ENCODE peak calls at places on chromosomes 5 and 9, in four cellular contexts. N, X, E and T are unnamed samples.

GRCh38 chr5:45696206-45696836 is at the start of gene HCN1:
- DNase-seq in X (peak), N (no peak), E (peak), T (no peak)

GRCh38 chr5:123206618-123207320 is 117.7 kb downstream of the PRDM6 start:
- DNase-seq in X (peak), E (peak), N (no peak), T (no peak)

GRCh38 chr5:74625742-74626241 is 14.7 kb downstream of the ENC1 start:
- DNase-seq in N (no peak), X (no peak), E (peak), T (no peak)

GRCh38 chr5:172943283-172943841 is 15.9 kb upstream of the RPL26L1 start:
- DNase-seq in E (peak), N (no peak), X (peak), T (no peak)

GRCh38 chr9:33161011-33161588 is 6.0 kb downstream of the B4GALT1 start:
- DNase-seq in E (peak), N (peak), X (peak), T (peak)

GRCh38 chr5:111999286-111999685 is 242.3 kb upstream of the NREP start:
- DNase-seq in X (no peak), E (peak), N (no peak), T (no peak)

GRCh38 chr5:23136958-23137357 is 283.8 kb upstream of the CDH12 start:
- DNase-seq in E (no peak), N (no peak), X (no peak), T (no peak)

GRCh38 chr9:114082017-114082735 is 4.1 kb upstream of the AMBP start:
- DNase-seq in X (peak), E (peak), N (peak), T (peak)

GRCh38 chr9:117153021-117153420 is 261.8 kb downstream of the ASTN2 start:
- DNase-seq in N (no peak), X (no peak), E (peak), T (no peak)

GRCh38 chr5:115542076-115542475 is 2.5 kb downstream of the FEM1C start:
- DNase-seq in X (no peak), N (no peak), E (no peak), T (no peak)

GRCh38 chr9:136361047-136361756 is 2.3 kb downstream of the DNLZ start:
- DNase-seq in E (no peak), X (no peak), N (no peak), T (no peak)

GRCh38 chr5:53874409-53874808 is 314.0 kb downstream of the NDUFS4 start:
- DNase-seq in N (no peak), E (no peak), X (no peak), T (no peak)

GRCh38 chr5:65696892-65697291 is 25.0 kb downstream of the SGTB start:
- DNase-seq in X (no peak), N (no peak), E (no peak), T (no peak)

GRCh38 chr5:619444-619843 is 7.3 kb downstream of the CEP72 start:
- DNase-seq in N (peak), E (no peak), X (peak), T (no peak)

GRCh38 chr9:127463891-127464290 is 12.6 kb downstream of the LRSAM1 start:
- DNase-seq in N (no peak), E (peak), X (no peak), T (no peak)

GRCh38 chr5:171801-172331 is 19.4 kb upstream of the LRRC14B start:
- DNase-seq in X (peak), N (no peak), E (no peak), T (peak)

GRCh38 chr5:124263680-124264491 is 482.6 kb downstream of the ZNF608 start:
- DNase-seq in X (no peak), N (no peak), E (peak), T (no peak)

GRCh38 chr5:107555425-107556090 is 115.2 kb downstream of the EFNA5 start:
- DNase-seq in E (peak), X (no peak), N (no peak), T (no peak)

GRCh38 chr5:96817496-96817895 is 9.8 kb upstream of the ERAP1 start:
- DNase-seq in X (no peak), N (no peak), E (no peak), T (no peak)

GRCh38 chr5:51652980-51653379 is 269.7 kb downstream of the ISL1 start:
- DNase-seq in E (peak), N (no peak), X (no peak), T (no peak)

GRCh38 chr5:59151162-59151889 is 568.5 kb downstream of the RAB3C start:
- DNase-seq in X (no peak), N (no peak), E (no peak), T (no peak)

GRCh38 chr9:2039294-2040180 is 24.4 kb downstream of the SMARCA2 start:
- DNase-seq in N (no peak), E (no peak), X (no peak), T (no peak)

GRCh38 chr9:105608685-105609598 is 51.0 kb downstream of the FKTN start:
- DNase-seq in X (no peak), N (no peak), E (peak), T (no peak)

GRCh38 chr5:6452622-6453504 is 4.2 kb downstream of the UBE2QL1 start:
- DNase-seq in X (no peak), E (no peak), N (no peak), T (no peak)

GRCh38 chr5:143898381-143898780 is 86.4 kb downstream of the HMHB1 start:
- DNase-seq in X (no peak), E (no peak), N (no peak), T (no peak)

GRCh38 chr5:135034186-135034962 is at the start of gene PITX1:
- DNase-seq in N (no peak), X (no peak), E (no peak), T (no peak)

GRCh38 chr9:15349892-15350761 is 43.1 kb upstream of the TTC39B start:
- DNase-seq in X (no peak), E (peak), N (no peak), T (no peak)

GRCh38 chr5:132260051-132260450 is 2.6 kb downstream of the PDLIM4 start:
- DNase-seq in N (no peak), E (peak), X (peak), T (peak)

GRCh38 chr9:84711398-84711777 is 41.9 kb downstream of the NTRK2 start:
- DNase-seq in E (no peak), N (no peak), X (no peak), T (no peak)

GRCh38 chr9:136856541-136857141 is 4.5 kb downstream of the MAMDC4 start:
- DNase-seq in X (no peak), E (no peak), N (no peak), T (peak)

GRCh38 chr5:143016777-143017374 is 246.7 kb downstream of the ARHGAP26 start:
- DNase-seq in E (peak), N (no peak), X (no peak), T (no peak)

GRCh38 chr5:102617187-102617856 is 118.5 kb upstream of the SLCO6A1 start:
- DNase-seq in X (no peak), N (no peak), E (no peak), T (no peak)

GRCh38 chr5:131640043-131640856 is 5.2 kb upstream of the RAPGEF6 start:
- DNase-seq in N (no peak), E (no peak), X (no peak), T (no peak)

GRCh38 chr5:4730279-4730678 is 409.9 kb upstream of the ADAMTS16 start:
- DNase-seq in E (no peak), X (no peak), N (no peak), T (no peak)

GRCh38 chr5:143179126-143179740 is 224.3 kb downstream of the NR3C1 start:
- DNase-seq in X (no peak), N (no peak), E (no peak), T (no peak)

GRCh38 chr5:83474170-83474796 is 2.7 kb downstream of the VCAN start:
- DNase-seq in E (peak), X (peak), N (no peak), T (peak)

GRCh38 chr9:35415769-35416427 is 74.0 kb upstream of the RUSC2 start:
- DNase-seq in E (no peak), X (no peak), N (no peak), T (no peak)
- TF ChIP-seq CTCF in E (no peak), X (no peak), N (no peak), T (no peak)

DNA sequence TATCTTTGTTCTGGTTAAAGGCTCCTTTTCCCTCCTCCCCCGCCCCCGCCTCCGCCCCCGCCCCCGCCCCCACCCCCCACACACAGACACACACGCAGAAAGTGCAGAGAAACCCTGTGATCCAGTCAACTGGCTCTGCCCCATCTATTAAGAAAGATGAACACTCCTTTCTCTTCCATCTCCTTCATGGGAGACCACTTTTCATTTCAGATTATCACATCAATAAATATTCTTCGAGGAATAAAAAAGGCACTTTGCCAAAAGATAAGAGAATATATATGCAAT is 127.0 kb downstream of the TMEM161B start:
- DNase-seq in X (no peak), N (no peak), E (no peak), T (no peak)
- TF ChIP-seq CTCF in X (no peak), N (no peak), E (no peak), T (no peak)

GRCh38 chr5:127563133-127563532 is 45.7 kb downstream of the PRRC1 start:
- DNase-seq in N (no peak), E (no peak), X (no peak), T (no peak)

GRCh38 chr5:127565586-127566270 is 48.3 kb downstream of the PRRC1 start:
- DNase-seq in X (no peak), N (no peak), E (no peak), T (no peak)

GRCh38 chr5:127561254-127561653 is 43.8 kb downstream of the PRRC1 start:
- DNase-seq in N (no peak), X (no peak), E (peak), T (no peak)

GRCh38 chr5:127564002-127564769 is 46.7 kb downstream of the PRRC1 start:
- DNase-seq in X (no peak), N (no peak), E (peak), T (no peak)

DNA sequence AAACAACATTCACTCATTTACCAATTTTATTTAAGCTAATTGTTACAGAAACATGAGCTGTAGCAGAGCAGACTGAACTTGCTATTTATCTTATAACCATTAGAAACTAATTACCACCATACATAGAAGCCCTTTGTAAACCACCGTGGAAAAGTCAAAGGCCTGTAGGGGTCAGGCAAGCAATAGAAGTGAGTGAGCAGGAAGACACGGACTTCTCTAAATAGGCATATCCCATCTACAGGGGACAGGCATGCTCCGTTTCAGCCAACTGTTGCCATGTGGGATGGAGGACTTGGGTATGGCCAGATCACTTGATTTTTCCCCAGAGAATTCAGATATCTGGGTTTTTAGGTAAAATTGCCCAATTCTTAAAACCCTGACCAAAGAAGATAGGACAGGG is 44.8 kb downstream of the PRRC1 start:
- DNase-seq in E (no peak), X (no peak), N (no peak), T (no peak)
- TF ChIP-seq CTCF in E (peak), X (no peak), N (no peak), T (peak)

DNA sequence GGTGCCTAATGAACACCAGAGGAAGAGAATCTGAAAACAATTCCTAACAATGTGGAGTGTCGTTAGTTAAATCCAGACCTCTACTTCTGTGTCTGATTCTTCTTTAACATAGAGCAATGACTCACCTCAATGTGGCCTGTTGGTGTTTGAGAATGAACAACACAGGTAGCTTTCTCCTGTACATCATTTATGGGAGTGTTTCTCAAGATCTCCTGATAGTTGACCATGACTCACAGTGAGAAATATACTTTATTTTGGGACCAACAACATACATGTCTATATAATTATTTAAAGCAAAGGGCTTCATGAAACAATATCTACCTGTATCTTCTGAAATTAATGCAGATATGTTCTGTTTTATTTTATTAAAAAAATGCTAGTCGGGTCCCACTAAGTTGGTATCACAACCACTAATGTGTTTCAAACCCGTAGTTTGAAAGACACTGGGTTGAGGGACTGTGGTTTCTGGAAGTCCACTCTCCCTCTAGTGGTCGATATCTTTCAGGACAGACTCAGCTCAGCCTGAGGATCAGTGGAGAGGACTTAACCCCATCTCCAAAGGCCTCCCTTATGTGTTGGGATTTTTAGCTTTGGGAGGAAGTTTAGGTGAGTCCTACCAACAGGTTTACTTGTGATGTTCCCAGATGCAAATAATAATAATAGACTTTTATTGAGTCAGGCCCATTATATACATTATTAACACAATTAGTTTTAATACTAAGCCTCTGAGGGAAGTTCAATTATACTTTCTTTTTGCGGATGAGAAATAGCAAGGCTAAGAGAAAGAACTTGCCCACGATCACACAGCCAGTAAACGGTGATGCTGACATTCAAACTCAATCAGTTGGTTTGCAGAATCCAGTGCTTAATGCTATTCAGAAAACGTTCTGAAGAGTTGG is 70.0 kb upstream of the KLF9 start:
- DNase-seq in N (no peak), E (peak), X (no peak), T (no peak)
- TF ChIP-seq CTCF in N (peak), E (peak), X (peak), T (peak)

GRCh38 chr5:151058891-151059611 is 21.8 kb downstream of the TNIP1 start:
- DNase-seq in N (no peak), E (no peak), X (no peak), T (peak)
- TF ChIP-seq CTCF in N (no peak), E (no peak), X (no peak), T (no peak)

GRCh38 chr5:17511775-17512325 is 6.3 kb upstream of the TAF11L3 start:
- DNase-seq in E (no peak), N (no peak), X (no peak), T (no peak)
- TF ChIP-seq CTCF in E (no peak), N (no peak), X (no peak), T (no peak)

GRCh38 chr5:54900906-54901725 is 84.3 kb downstream of the ESM1 start:
- DNase-seq in N (no peak), X (no peak), E (peak), T (peak)

GRCh38 chr5:54905942-54906537 is 79.4 kb downstream of the ESM1 start:
- DNase-seq in N (peak), E (peak), X (peak), T (no peak)

GRCh38 chr5:54902817-54903473 is 82.4 kb downstream of the ESM1 start:
- DNase-seq in E (peak), N (no peak), X (no peak), T (no peak)

GRCh38 chr5:54905246-54905770 is 80.1 kb downstream of the ESM1 start:
- DNase-seq in X (no peak), E (no peak), N (no peak), T (no peak)

DNA sequence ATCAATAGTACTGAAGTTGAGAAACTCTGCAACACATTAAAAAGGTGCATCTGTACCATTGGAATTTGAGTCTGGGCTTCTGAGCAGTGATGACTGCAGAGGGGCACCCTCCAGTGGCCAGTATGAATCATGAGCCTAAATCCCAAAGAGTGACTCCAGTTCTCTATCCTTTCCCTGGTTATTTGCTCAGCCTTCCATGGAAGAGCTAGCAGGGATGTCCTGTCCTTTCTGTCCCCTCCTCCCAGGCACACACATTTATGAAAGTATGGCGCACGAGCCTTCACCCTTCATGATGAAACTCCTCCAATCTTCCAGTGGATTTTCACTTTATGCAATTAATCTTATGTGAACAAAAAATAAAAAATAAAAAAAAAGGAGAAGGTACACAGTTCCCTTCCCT is 81.0 kb downstream of the ESM1 start:
- DNase-seq in E (peak), X (no peak), N (no peak), T (no peak)
- TF ChIP-seq CTCF in E (peak), X (no peak), N (no peak), T (no peak)